ENCODE peak calls at places on chromosomes 4 and X, in four cellular contexts. One of them, this sample, is unnamed.

GRCh38 chr4:112140536-112140935 is 4.7 kb upstream of the FAM241A start:
- DNase-seq in RWPE2: no peak
- DNase-seq in psoas muscle: no peak
- DNase-seq in suprapubic skin: no peak
- DNase-seq in this sample: no peak

GRCh38 chr4:184952522-184952921 is 65.8 kb upstream of the HELT start:
- DNase-seq in RWPE2: no peak
- DNase-seq in psoas muscle: no peak
- DNase-seq in suprapubic skin: no peak
- DNase-seq in this sample: no peak

GRCh38 chrX:125202486-125203378 is 116.9 kb upstream of the TEX13C start:
- DNase-seq in RWPE2: no peak
- DNase-seq in psoas muscle: no peak
- DNase-seq in suprapubic skin: no peak
- DNase-seq in this sample: no peak

GRCh38 chr4:168717852-168718251 is 221.0 kb downstream of the PALLD start:
- DNase-seq in RWPE2: no peak
- DNase-seq in psoas muscle: no peak
- DNase-seq in suprapubic skin: no peak
- DNase-seq in this sample: no peak

GRCh38 chr4:110087116-110087708 is 111.2 kb downstream of the ELOVL6 start:
- DNase-seq in RWPE2: no peak
- DNase-seq in psoas muscle: no peak
- DNase-seq in suprapubic skin: no peak
- DNase-seq in this sample: no peak

GRCh38 chr4:17494833-17495232 is 17.1 kb downstream of the QDPR start:
- DNase-seq in RWPE2: no peak
- DNase-seq in psoas muscle: no peak
- DNase-seq in suprapubic skin: no peak
- DNase-seq in this sample: no peak

GRCh38 chr4:163143532-163143931 is 23.2 kb downstream of the NAF1 start:
- DNase-seq in RWPE2: no peak
- DNase-seq in psoas muscle: no peak
- DNase-seq in suprapubic skin: no peak
- DNase-seq in this sample: peak

GRCh38 chr4:89439533-89439932 is 131.9 kb upstream of the GPRIN3 start:
- DNase-seq in RWPE2: no peak
- DNase-seq in psoas muscle: no peak
- DNase-seq in suprapubic skin: no peak
- DNase-seq in this sample: no peak

GRCh38 chr4:151329217-151330007 is 4.0 kb upstream of the SH3D19 start:
- DNase-seq in RWPE2: no peak
- DNase-seq in psoas muscle: no peak
- DNase-seq in suprapubic skin: no peak
- DNase-seq in this sample: no peak

GRCh38 chrX:31265383-31265782 is 193.5 kb upstream of the FTHL17 start:
- DNase-seq in RWPE2: no peak
- DNase-seq in psoas muscle: no peak
- DNase-seq in suprapubic skin: no peak
- DNase-seq in this sample: no peak

GRCh38 chr4:181264908-181265307 is 978.3 kb upstream of the TENM3 start:
- DNase-seq in RWPE2: no peak
- DNase-seq in psoas muscle: no peak
- DNase-seq in suprapubic skin: no peak
- DNase-seq in this sample: no peak

GRCh38 chr4:72440404-72440803 is 128.6 kb downstream of the ADAMTS3 start:
- DNase-seq in RWPE2: no peak
- DNase-seq in psoas muscle: no peak
- DNase-seq in suprapubic skin: no peak
- DNase-seq in this sample: no peak

GRCh38 chr4:134308910-134309309 is 107.3 kb upstream of the PABPC4L start:
- DNase-seq in RWPE2: no peak
- DNase-seq in psoas muscle: no peak
- DNase-seq in suprapubic skin: no peak
- DNase-seq in this sample: no peak

GRCh38 chr4:174591243-174592021 is 69.1 kb upstream of the HPGD start:
- DNase-seq in RWPE2: no peak
- DNase-seq in psoas muscle: no peak
- DNase-seq in suprapubic skin: no peak
- DNase-seq in this sample: no peak

GRCh38 chr4:172850838-172851237 is 317.8 kb upstream of the GALNT7 start:
- DNase-seq in RWPE2: no peak
- DNase-seq in psoas muscle: no peak
- DNase-seq in suprapubic skin: no peak
- DNase-seq in this sample: no peak

GRCh38 chr4:174228988-174229387 is 54.5 kb downstream of the FBXO8 start:
- DNase-seq in RWPE2: no peak
- DNase-seq in psoas muscle: no peak
- DNase-seq in suprapubic skin: no peak
- DNase-seq in this sample: no peak

GRCh38 chr4:1305781-1306455 is 16.2 kb downstream of the MAEA start:
- DNase-seq in RWPE2: peak
- DNase-seq in psoas muscle: peak
- DNase-seq in suprapubic skin: no peak
- DNase-seq in this sample: peak

GRCh38 chrX:18998653-18999052 is 14.7 kb upstream of the PHKA2 start:
- DNase-seq in RWPE2: no peak
- DNase-seq in psoas muscle: no peak
- DNase-seq in suprapubic skin: no peak
- DNase-seq in this sample: no peak

GRCh38 chrX:70166601-70167590 is 10.4 kb upstream of the DGAT2L6 start:
- DNase-seq in RWPE2: no peak
- DNase-seq in psoas muscle: no peak
- DNase-seq in suprapubic skin: no peak
- DNase-seq in this sample: no peak

GRCh38 chr4:23770011-23770410 is 119.8 kb downstream of the PPARGC1A start:
- DNase-seq in RWPE2: no peak
- DNase-seq in psoas muscle: no peak
- DNase-seq in suprapubic skin: no peak
- DNase-seq in this sample: no peak

GRCh38 chr4:78870056-78870455 is 69.2 kb downstream of the PAQR3 start:
- DNase-seq in RWPE2: no peak
- DNase-seq in psoas muscle: no peak
- DNase-seq in suprapubic skin: no peak
- DNase-seq in this sample: no peak

GRCh38 chrX:21487832-21488231 is 113.6 kb downstream of the CNKSR2 start:
- DNase-seq in RWPE2: no peak
- DNase-seq in psoas muscle: no peak
- DNase-seq in suprapubic skin: no peak
- DNase-seq in this sample: no peak

GRCh38 chr4:35511851-35512250 is 732.5 kb downstream of the ARAP2 start:
- DNase-seq in RWPE2: no peak
- DNase-seq in psoas muscle: no peak
- DNase-seq in suprapubic skin: no peak
- DNase-seq in this sample: no peak

GRCh38 chr4:120753854-120754253 is 168.7 kb downstream of the PRDM5 start:
- DNase-seq in RWPE2: no peak
- DNase-seq in psoas muscle: no peak
- DNase-seq in suprapubic skin: no peak
- DNase-seq in this sample: no peak

GRCh38 chr4:19693949-19694597 is 557.6 kb upstream of the SLIT2 start:
- DNase-seq in RWPE2: no peak
- DNase-seq in psoas muscle: no peak
- DNase-seq in suprapubic skin: no peak
- DNase-seq in this sample: no peak

GRCh38 chrX:13304052-13304451 is 15.8 kb downstream of the ATXN3L start:
- DNase-seq in RWPE2: no peak
- DNase-seq in psoas muscle: no peak
- DNase-seq in suprapubic skin: no peak
- DNase-seq in this sample: no peak

GRCh38 chr4:127732623-127733199 is 2.5 kb downstream of the SLC25A31 start:
- DNase-seq in RWPE2: no peak
- DNase-seq in psoas muscle: no peak
- DNase-seq in suprapubic skin: no peak
- DNase-seq in this sample: no peak

GRCh38 chr4:167989815-167990214 is 102.5 kb upstream of the ANXA10 start:
- DNase-seq in RWPE2: no peak
- DNase-seq in psoas muscle: no peak
- DNase-seq in suprapubic skin: no peak
- DNase-seq in this sample: no peak

GRCh38 chrX:31893525-31893924 is 821.7 kb upstream of the FTHL17 start:
- DNase-seq in RWPE2: no peak
- DNase-seq in psoas muscle: no peak
- DNase-seq in suprapubic skin: no peak
- DNase-seq in this sample: no peak

GRCh38 chr4:155789391-155789790 is 30.6 kb downstream of the GUCY1B1 start:
- DNase-seq in RWPE2: no peak
- DNase-seq in psoas muscle: no peak
- DNase-seq in suprapubic skin: no peak
- DNase-seq in this sample: no peak

GRCh38 chr4:24793219-24794005 is 2.0 kb upstream of the SOD3 start:
- DNase-seq in RWPE2: no peak
- DNase-seq in psoas muscle: no peak
- DNase-seq in suprapubic skin: peak
- DNase-seq in this sample: no peak

GRCh38 chr4:41594439-41594838 is 56.5 kb downstream of the LIMCH1 start:
- DNase-seq in RWPE2: no peak
- DNase-seq in psoas muscle: peak
- DNase-seq in suprapubic skin: no peak
- DNase-seq in this sample: no peak

GRCh38 chrX:41718481-41719245 is 5.3 kb upstream of the GPR82 start:
- DNase-seq in RWPE2: no peak
- DNase-seq in psoas muscle: no peak
- DNase-seq in suprapubic skin: no peak
- DNase-seq in this sample: no peak

GRCh38 chr4:78057600-78058560 is 757 bp downstream of the FRAS1 start:
- DNase-seq in RWPE2: peak
- DNase-seq in psoas muscle: peak
- DNase-seq in suprapubic skin: peak
- DNase-seq in this sample: peak

DNA sequence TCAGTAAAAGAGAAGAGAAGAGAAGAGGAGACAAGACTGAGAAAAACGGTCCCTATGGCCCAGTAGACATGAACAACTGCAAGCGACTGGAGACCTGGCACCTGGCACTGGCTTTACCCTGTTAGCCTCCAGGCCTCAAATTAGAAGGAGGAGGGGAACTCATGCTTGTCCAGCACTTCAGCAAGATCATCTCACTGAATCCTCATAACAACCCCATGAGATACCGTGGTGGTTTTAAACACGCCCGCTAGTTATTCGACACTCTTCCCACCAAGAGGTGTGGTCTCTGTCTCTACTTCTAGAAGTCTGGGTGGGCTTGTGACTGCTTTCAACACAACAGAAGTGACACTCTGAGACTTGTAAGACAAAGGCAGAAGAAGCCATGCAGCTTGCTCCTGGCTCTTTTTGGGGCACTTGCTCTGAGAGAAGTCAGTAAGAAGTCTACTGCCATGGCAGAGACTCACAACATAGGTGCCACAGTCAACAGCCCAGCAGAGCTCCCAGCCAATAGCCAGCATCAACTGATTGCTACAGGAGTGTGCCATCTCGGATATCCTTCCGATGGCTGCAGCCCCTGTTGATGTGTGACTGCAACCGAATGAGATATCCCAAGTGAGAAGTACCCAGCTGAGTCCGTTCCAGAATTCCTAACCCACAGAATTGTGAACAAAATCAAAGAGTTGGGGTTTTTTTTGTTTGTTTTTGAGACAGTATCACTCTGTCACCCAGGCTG is 34.1 kb upstream of the BCOR start:
- DNase-seq in RWPE2: no peak
- DNase-seq in psoas muscle: no peak
- DNase-seq in suprapubic skin: no peak
- DNase-seq in this sample: no peak
- H3K27ac ChIP-seq in RWPE2: peak
- H3K27ac ChIP-seq in psoas muscle: peak
- H3K27ac ChIP-seq in suprapubic skin: peak
- H3K27ac ChIP-seq in this sample: no peak

DNA sequence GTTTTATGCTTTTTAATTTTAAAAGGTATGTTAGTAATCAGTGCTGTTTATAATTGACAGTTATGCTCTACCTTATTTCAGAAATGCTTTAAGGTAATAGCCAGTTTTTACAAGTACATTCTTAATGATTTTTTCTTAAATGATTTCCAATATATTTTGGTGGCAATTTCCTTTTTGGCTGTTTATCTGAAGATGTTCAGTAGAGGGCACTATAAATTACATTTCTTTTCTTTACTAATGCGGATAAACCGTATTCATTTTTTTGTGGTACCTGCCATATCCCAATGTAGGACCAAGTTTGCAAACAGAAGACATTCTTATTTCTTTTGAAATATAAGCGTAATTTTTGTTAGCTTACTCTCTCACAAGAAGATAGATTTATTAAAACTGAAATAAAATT is 65.4 kb downstream of the CCKAR start:
- DNase-seq in RWPE2: no peak
- DNase-seq in psoas muscle: no peak
- DNase-seq in suprapubic skin: no peak
- DNase-seq in this sample: no peak
- TF ChIP-seq CTCF in RWPE2: no peak
- TF ChIP-seq CTCF in psoas muscle: no peak
- TF ChIP-seq CTCF in suprapubic skin: no peak
- TF ChIP-seq CTCF in this sample: no peak

DNA sequence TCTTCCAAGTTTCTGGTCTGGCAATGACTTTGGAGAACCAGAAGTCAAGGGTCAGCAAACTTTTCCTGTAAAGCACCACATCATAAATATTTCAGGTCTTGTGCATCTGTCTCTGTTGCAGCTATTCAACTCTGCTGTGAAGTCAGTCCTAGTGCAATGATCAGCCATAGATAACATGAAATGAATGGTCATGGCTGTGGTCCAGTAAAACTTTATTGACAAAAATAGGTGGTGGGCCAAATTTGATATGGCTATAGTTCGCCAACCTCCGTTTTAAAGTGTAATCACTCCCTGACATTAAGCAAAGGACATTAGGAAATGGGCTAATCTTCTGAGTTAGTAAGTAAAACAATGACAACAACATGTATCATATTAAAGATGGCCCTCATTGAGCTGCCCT is 20.8 kb upstream of the SEL1L3 start:
- DNase-seq in RWPE2: no peak
- DNase-seq in psoas muscle: no peak
- DNase-seq in suprapubic skin: no peak
- DNase-seq in this sample: no peak
- H3K27ac ChIP-seq in RWPE2: no peak
- H3K27ac ChIP-seq in psoas muscle: no peak
- H3K27ac ChIP-seq in suprapubic skin: no peak
- H3K27ac ChIP-seq in this sample: no peak

GRCh38 chrX:23699636-23700194 is 32.4 kb downstream of the PRDX4 start:
- DNase-seq in RWPE2: no peak
- DNase-seq in psoas muscle: no peak
- DNase-seq in suprapubic skin: no peak
- DNase-seq in this sample: no peak

GRCh38 chrX:23692166-23692565 is 24.9 kb downstream of the PRDX4 start:
- DNase-seq in RWPE2: no peak
- DNase-seq in psoas muscle: no peak
- DNase-seq in suprapubic skin: no peak
- DNase-seq in this sample: no peak

DNA sequence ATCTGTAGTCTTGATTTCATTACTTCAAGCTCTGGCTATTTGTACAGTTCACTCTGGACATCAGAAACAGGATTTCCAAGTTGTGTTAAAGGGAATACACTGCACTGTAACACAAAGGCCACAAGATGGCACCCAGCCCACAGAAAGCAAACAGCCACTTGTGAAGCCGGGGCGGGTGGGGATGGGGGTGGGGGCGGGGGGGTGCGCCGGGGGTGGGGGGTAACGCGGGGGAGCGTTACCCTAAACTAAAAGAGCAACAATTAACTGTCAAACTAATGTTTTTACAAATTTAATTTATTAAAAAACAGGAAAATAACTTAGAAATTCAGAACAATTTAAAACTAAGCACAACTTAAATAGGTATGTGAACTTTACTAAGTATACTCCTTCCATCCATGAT is 27.3 kb downstream of the PRDX4 start:
- DNase-seq in RWPE2: no peak
- DNase-seq in psoas muscle: peak
- DNase-seq in suprapubic skin: no peak
- DNase-seq in this sample: peak
- TF ChIP-seq CTCF in RWPE2: peak
- TF ChIP-seq CTCF in psoas muscle: peak
- TF ChIP-seq CTCF in suprapubic skin: peak
- TF ChIP-seq CTCF in this sample: no peak